ENCODE peak calls at places on chromosomes 16 and 17, in eight cellular contexts. F is upper lobe of right lung, O is GM12865, M is astrocyte of the cerebellum, Y is heart left ventricle, P is foreskin fibroblast, Q is colonic mucosa, X is uterus. T is an unnamed sample.

GRCh38 chr16:58713742-58714141 is 20.4 kb downstream of the GOT2 start:
- DNase-seq in F (no peak), O (no peak), M (no peak), Y (no peak), P (no peak), Q (no peak), X (no peak), T (no peak)

GRCh38 chr16:72474511-72475123 is 302.7 kb upstream of the PMFBP1 start:
- DNase-seq in F (no peak), O (no peak), M (peak; percentile 92), Y (no peak), P (peak; percentile 43), Q (no peak), X (no peak), T (no peak)

GRCh38 chr17:50909765-50910661 is 43.9 kb upstream of the TOB1 start:
- DNase-seq in F (no peak), O (peak; percentile 15), M (no peak), Y (no peak), P (no peak), Q (no peak), X (no peak), T (no peak)

GRCh38 chr17:57906910-57907309 is 48.3 kb downstream of the CUEDC1 start:
- DNase-seq in F (no peak), O (peak; percentile 14), M (no peak), Y (no peak), P (peak; percentile 30), Q (no peak), X (no peak), T (no peak)

GRCh38 chr16:19132898-19133297 is 19.1 kb downstream of the ITPRIPL2 start:
- DNase-seq in F (no peak), O (peak; percentile 79), M (no peak), Y (no peak), P (no peak), Q (no peak), X (no peak), T (no peak)

GRCh38 chr16:23679274-23679985 is 741 bp downstream of the PLK1 start:
- DNase-seq in F (no peak), O (peak; percentile 57), M (no peak), Y (no peak), P (peak; percentile 56), Q (peak; percentile 78), X (no peak), T (no peak)

GRCh38 chr17:47243737-47244598 is 9.7 kb upstream of the ITGB3 start:
- DNase-seq in F (no peak), O (no peak), M (no peak), Y (no peak), P (no peak), Q (no peak), X (no peak), T (no peak)

GRCh38 chr16:88514526-88514925 is 55.7 kb upstream of the ZC3H18 start:
- DNase-seq in F (no peak), O (no peak), M (no peak), Y (no peak), P (no peak), Q (no peak), X (no peak), T (no peak)

GRCh38 chr17:11251561-11252107 is 10.6 kb downstream of the SHISA6 start:
- DNase-seq in F (no peak), O (no peak), M (no peak), Y (no peak), P (no peak), Q (no peak), X (no peak), T (no peak)

GRCh38 chr16:12294471-12294870 is 317.9 kb downstream of the SNX29 start:
- DNase-seq in F (no peak), O (no peak), M (no peak), Y (no peak), P (no peak), Q (no peak), X (no peak), T (no peak)

GRCh38 chr16:85142771-85143211 is 30.5 kb upstream of the CIBAR2 start:
- DNase-seq in F (no peak), O (no peak), M (no peak), Y (no peak), P (no peak), Q (no peak), X (no peak), T (no peak)

GRCh38 chr16:47278571-47278970 is 134.8 kb upstream of the NETO2 start:
- DNase-seq in F (no peak), O (no peak), M (no peak), Y (no peak), P (no peak), Q (no peak), X (no peak), T (no peak)

GRCh38 chr16:81415757-81416156 is 28.9 kb upstream of the CMIP start:
- DNase-seq in F (no peak), O (no peak), M (no peak), Y (no peak), P (no peak), Q (no peak), X (no peak), T (no peak)

GRCh38 chr17:8944748-8945147 is 20.8 kb downstream of the PIK3R5 start:
- DNase-seq in F (no peak), O (no peak), M (no peak), Y (no peak), P (no peak), Q (no peak), X (no peak), T (no peak)

GRCh38 chr16:84040823-84041391 is 1.7 kb downstream of the SLC38A8 start:
- DNase-seq in F (no peak), O (no peak), M (no peak), Y (peak; percentile 9), P (peak; percentile 83), Q (no peak), X (no peak), T (no peak)

GRCh38 chr16:82621796-82622195 is 5.0 kb upstream of the CDH13 start:
- DNase-seq in F (no peak), O (no peak), M (no peak), Y (no peak), P (no peak), Q (no peak), X (no peak), T (no peak)

GRCh38 chr17:50708050-50709000 is 611 bp upstream of the ANKRD40 start:
- DNase-seq in F (no peak), O (peak; percentile 40), M (no peak), Y (no peak), P (peak; percentile 48), Q (no peak), X (no peak), T (no peak)

GRCh38 chr16:23359092-23359760 is 57.1 kb downstream of the SCNN1B start:
- DNase-seq in F (no peak), O (no peak), M (no peak), Y (no peak), P (peak; percentile 23), Q (no peak), X (no peak), T (no peak)

GRCh38 chr17:17398188-17398927 is 78.4 kb upstream of the MED9 start:
- DNase-seq in F (no peak), O (no peak), M (no peak), Y (no peak), P (peak; percentile 81), Q (no peak), X (no peak), T (no peak)

GRCh38 chr16:72819345-72819744 is 228.6 kb downstream of the ZFHX3 start:
- DNase-seq in F (no peak), O (no peak), M (peak; percentile 48), Y (no peak), P (peak; percentile 75), Q (no peak), X (no peak), T (no peak)

GRCh38 chr16:64269756-64270155 is 852.1 kb downstream of the CDH11 start:
- DNase-seq in F (no peak), O (no peak), M (no peak), Y (no peak), P (no peak), Q (no peak), X (no peak), T (no peak)

GRCh38 chr16:87350681-87351319 is 32.8 kb downstream of the FBXO31 start:
- DNase-seq in F (no peak), O (no peak), M (no peak), Y (peak; percentile 23), P (peak; percentile 81), Q (no peak), X (no peak), T (no peak)
- TF ChIP-seq CTCF in F (no peak), O (no peak), M (no peak), Y (no peak), P (no peak), Q (no peak), X (no peak), T (no peak)

GRCh38 chr17:35878361-35878760 is 1.8 kb downstream of the CCL5 start:
- DNase-seq in F (no peak), O (no peak), M (no peak), Y (no peak), P (no peak), Q (no peak), X (no peak), T (no peak)
- H3K4me3 ChIP-seq in F (peak overlapping the region; percentile 32), O (no peak overlapping the region), M (no peak overlapping the region), Y (no peak overlapping the region), P (no peak overlapping the region), Q (no peak overlapping the region), X (no peak overlapping the region), T (no peak overlapping the region)

GRCh38 chr17:73198201-73198929 is 5.5 kb downstream of the COG1 start:
- DNase-seq in F (no peak), O (no peak), M (no peak), Y (no peak), P (peak; percentile 15), Q (no peak), X (no peak), T (no peak)

GRCh38 chr17:73198930-73199260 is 6.0 kb downstream of the COG1 start:
- DNase-seq in F (no peak), O (no peak), M (no peak), Y (no peak), P (no peak), Q (no peak), X (no peak), T (no peak)

GRCh38 chr17:73194514-73195222 is 1.8 kb downstream of the COG1 start:
- DNase-seq in F (no peak), O (no peak), M (peak; percentile 24), Y (no peak), P (peak; percentile 76), Q (no peak), X (no peak), T (no peak)

GRCh38 chr17:73197141-73197540 is 4.3 kb downstream of the COG1 start:
- DNase-seq in F (no peak), O (no peak), M (no peak), Y (no peak), P (no peak), Q (no peak), X (no peak), T (no peak)

GRCh38 chr17:73196500-73196899 is 3.6 kb downstream of the COG1 start:
- DNase-seq in F (no peak), O (peak; percentile 15), M (no peak), Y (no peak), P (peak; percentile 19), Q (peak; percentile 77), X (no peak), T (no peak)
- TF ChIP-seq CTCF in F (peak; percentile 31), O (peak; percentile 13), M (peak; percentile 38), Y (peak; percentile 7), P (peak; percentile 25), Q (peak; percentile 34), X (peak; percentile 13), T (peak; percentile 13)

DNA sequence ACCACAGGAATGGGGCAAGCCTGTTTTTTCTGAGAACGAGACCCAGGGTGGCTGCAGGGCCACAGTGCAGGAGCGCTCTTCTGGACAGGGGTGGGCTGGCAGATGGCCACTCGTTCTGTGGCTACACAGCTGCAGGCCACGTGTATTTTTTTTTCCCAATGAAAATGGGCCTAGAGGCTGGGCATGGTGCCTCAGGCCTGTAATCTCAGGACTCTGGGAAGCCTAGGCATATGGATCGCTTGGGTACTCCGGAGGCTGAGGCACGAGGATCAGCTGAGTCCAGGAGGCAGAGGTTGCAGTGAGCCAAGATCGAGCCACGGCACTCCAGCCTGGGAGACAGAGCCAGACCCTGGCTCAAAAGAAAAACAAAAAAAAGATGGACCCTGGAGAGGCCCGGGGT is 6.8 kb downstream of the UNKL start:
- DNase-seq in F (no peak), O (no peak), M (no peak), Y (peak; percentile 45), P (peak; percentile 65), Q (no peak), X (no peak), T (no peak)
- H3K4me3 ChIP-seq in F (peak overlapping the region; percentile 53), O (peak overlapping the region; percentile 18), M (peak overlapping the region; percentile 56), Y (no peak overlapping the region), P (peak overlapping the region; percentile 21), Q (peak overlapping the region; percentile 40), X (peak overlapping the region; percentile 27), T (peak overlapping the region; percentile 42)

T was measured in ascending aorta.